ENCODE peak calls at places on chromosomes 3 and 15, in six cellular contexts. One of them, this sample, is unnamed.

GRCh38 chr3:122784436-122784835 is 9.2 kb downstream of the HSPBAP1 start:
- DNase-seq in SW 1271: no peak
- DNase-seq in NCI-H446 treated with DMSO at 0.1 percent for 48 hours: no peak
- DNase-seq in naive thymus-derived CD8-positive, alpha-beta T cell: no peak
- DNase-seq in SHP77: no peak
- DNase-seq in AG20443: peak
- DNase-seq in this sample: no peak

GRCh38 chr15:94056314-94056713 is 175.0 kb upstream of the MCTP2 start:
- DNase-seq in SHP77: no peak
- DNase-seq in NCI-H446 treated with DMSO at 0.1 percent for 48 hours: no peak
- DNase-seq in SW 1271: no peak
- DNase-seq in naive thymus-derived CD8-positive, alpha-beta T cell: no peak
- DNase-seq in AG20443: peak
- DNase-seq in this sample: no peak

GRCh38 chr3:69329897-69330296 is 56.0 kb downstream of the FRMD4B start:
- DNase-seq in NCI-H446 treated with DMSO at 0.1 percent for 48 hours: no peak
- DNase-seq in naive thymus-derived CD8-positive, alpha-beta T cell: no peak
- DNase-seq in AG20443: peak
- DNase-seq in SW 1271: no peak
- DNase-seq in SHP77: no peak
- DNase-seq in this sample: no peak

GRCh38 chr3:125389282-125389681 is 14.2 kb upstream of the ZNF148 start:
- DNase-seq in AG20443: no peak
- DNase-seq in SHP77: no peak
- DNase-seq in naive thymus-derived CD8-positive, alpha-beta T cell: no peak
- DNase-seq in NCI-H446 treated with DMSO at 0.1 percent for 48 hours: no peak
- DNase-seq in SW 1271: no peak
- DNase-seq in this sample: no peak

GRCh38 chr15:73716417-73716816 is 32.2 kb downstream of the CD276 start:
- DNase-seq in AG20443: no peak
- DNase-seq in naive thymus-derived CD8-positive, alpha-beta T cell: no peak
- DNase-seq in SHP77: no peak
- DNase-seq in SW 1271: no peak
- DNase-seq in NCI-H446 treated with DMSO at 0.1 percent for 48 hours: no peak
- DNase-seq in this sample: no peak

GRCh38 chr3:197125601-197126000 is 96.0 kb upstream of the MELTF start:
- DNase-seq in naive thymus-derived CD8-positive, alpha-beta T cell: no peak
- DNase-seq in SHP77: no peak
- DNase-seq in AG20443: peak
- DNase-seq in NCI-H446 treated with DMSO at 0.1 percent for 48 hours: no peak
- DNase-seq in SW 1271: no peak
- DNase-seq in this sample: no peak

GRCh38 chr3:174198199-174198598 is 660.9 kb upstream of the NAALADL2 start:
- DNase-seq in naive thymus-derived CD8-positive, alpha-beta T cell: no peak
- DNase-seq in AG20443: no peak
- DNase-seq in SHP77: no peak
- DNase-seq in NCI-H446 treated with DMSO at 0.1 percent for 48 hours: peak
- DNase-seq in SW 1271: no peak
- DNase-seq in this sample: no peak

GRCh38 chr3:127492426-127492825 is 98.1 kb downstream of the TPRA1 start:
- DNase-seq in SW 1271: no peak
- DNase-seq in NCI-H446 treated with DMSO at 0.1 percent for 48 hours: no peak
- DNase-seq in SHP77: no peak
- DNase-seq in naive thymus-derived CD8-positive, alpha-beta T cell: no peak
- DNase-seq in AG20443: no peak
- DNase-seq in this sample: no peak

GRCh38 chr15:34588046-34588674 is 4.7 kb upstream of the GOLGA8B start:
- DNase-seq in naive thymus-derived CD8-positive, alpha-beta T cell: peak
- DNase-seq in SW 1271: peak
- DNase-seq in SHP77: peak
- DNase-seq in NCI-H446 treated with DMSO at 0.1 percent for 48 hours: peak
- DNase-seq in AG20443: peak
- DNase-seq in this sample: no peak

GRCh38 chr3:54374214-54374855 is 252.0 kb downstream of the CACNA2D3 start:
- DNase-seq in NCI-H446 treated with DMSO at 0.1 percent for 48 hours: no peak
- DNase-seq in SW 1271: no peak
- DNase-seq in AG20443: no peak
- DNase-seq in naive thymus-derived CD8-positive, alpha-beta T cell: no peak
- DNase-seq in SHP77: no peak
- DNase-seq in this sample: no peak

GRCh38 chr3:124267406-124267805 is 275.5 kb upstream of the ROPN1 start:
- DNase-seq in SHP77: no peak
- DNase-seq in naive thymus-derived CD8-positive, alpha-beta T cell: no peak
- DNase-seq in NCI-H446 treated with DMSO at 0.1 percent for 48 hours: no peak
- DNase-seq in SW 1271: no peak
- DNase-seq in AG20443: no peak
- DNase-seq in this sample: no peak

GRCh38 chr15:73988075-73988969 is 3.8 kb downstream of the STOML1 start:
- DNase-seq in SHP77: no peak
- DNase-seq in NCI-H446 treated with DMSO at 0.1 percent for 48 hours: no peak
- DNase-seq in SW 1271: no peak
- DNase-seq in AG20443: no peak
- DNase-seq in naive thymus-derived CD8-positive, alpha-beta T cell: no peak
- DNase-seq in this sample: no peak